ENCODE peak calls at places on chromosomes 2 and 18, in four cellular contexts. One of them, this sample, is unnamed.

GRCh38 chr2:8120979-8121825 is 560.7 kb upstream of the ID2 start:
- DNase-seq in choroid plexus epithelial cell: peak
- DNase-seq in kidney epithelial cell: no peak
- DNase-seq in body of pancreas: no peak
- DNase-seq in this sample: no peak

GRCh38 chr18:76979111-76979751 is 153.4 kb downstream of the MBP start:
- DNase-seq in kidney epithelial cell: no peak
- DNase-seq in body of pancreas: no peak
- DNase-seq in choroid plexus epithelial cell: no peak
- DNase-seq in this sample: no peak

GRCh38 chr18:21703241-21703820 is 1.2 kb downstream of the ABHD3 start:
- DNase-seq in choroid plexus epithelial cell: no peak
- DNase-seq in kidney epithelial cell: no peak
- DNase-seq in body of pancreas: peak
- DNase-seq in this sample: peak

GRCh38 chr2:34317797-34318196 is 718.7 kb upstream of the FAM98A start:
- DNase-seq in body of pancreas: no peak
- DNase-seq in choroid plexus epithelial cell: peak
- DNase-seq in kidney epithelial cell: no peak
- DNase-seq in this sample: no peak

GRCh38 chr2:224778474-224778877 is 62.3 kb upstream of the CCDC195 start:
- DNase-seq in choroid plexus epithelial cell: peak
- DNase-seq in body of pancreas: peak
- DNase-seq in kidney epithelial cell: peak
- DNase-seq in this sample: peak

GRCh38 chr2:151619337-151619989 is 114.8 kb downstream of the NEB start:
- DNase-seq in choroid plexus epithelial cell: peak
- DNase-seq in body of pancreas: no peak
- DNase-seq in kidney epithelial cell: peak
- DNase-seq in this sample: no peak

GRCh38 chr2:20118051-20118450 is 66.6 kb upstream of the LAPTM4A start:
- DNase-seq in kidney epithelial cell: no peak
- DNase-seq in body of pancreas: no peak
- DNase-seq in choroid plexus epithelial cell: no peak
- DNase-seq in this sample: no peak

GRCh38 chr2:172931256-172931894 is 144.3 kb upstream of the MAP3K20 start:
- DNase-seq in choroid plexus epithelial cell: peak
- DNase-seq in body of pancreas: peak
- DNase-seq in kidney epithelial cell: no peak
- DNase-seq in this sample: peak

GRCh38 chr2:59008950-59009349 is 767.8 kb upstream of the FANCL start:
- DNase-seq in choroid plexus epithelial cell: no peak
- DNase-seq in kidney epithelial cell: no peak
- DNase-seq in body of pancreas: no peak
- DNase-seq in this sample: no peak

GRCh38 chr2:3389193-3389592 is 9.7 kb downstream of the TRAPPC12 start:
- DNase-seq in body of pancreas: no peak
- DNase-seq in kidney epithelial cell: no peak
- DNase-seq in choroid plexus epithelial cell: no peak
- DNase-seq in this sample: no peak

GRCh38 chr2:8000861-8001260 is 681.0 kb upstream of the ID2 start:
- DNase-seq in kidney epithelial cell: no peak
- DNase-seq in choroid plexus epithelial cell: peak
- DNase-seq in body of pancreas: no peak
- DNase-seq in this sample: no peak

GRCh38 chr18:75293591-75293990 is 83.0 kb downstream of the TSHZ1 start:
- DNase-seq in choroid plexus epithelial cell: peak
- DNase-seq in kidney epithelial cell: no peak
- DNase-seq in body of pancreas: no peak
- DNase-seq in this sample: no peak

GRCh38 chr18:3332376-3332775 is 70.4 kb downstream of the MYL12B start:
- DNase-seq in body of pancreas: no peak
- DNase-seq in kidney epithelial cell: no peak
- DNase-seq in choroid plexus epithelial cell: peak
- DNase-seq in this sample: no peak

GRCh38 chr2:16313235-16313980 is 352.2 kb downstream of the CYRIA start:
- DNase-seq in choroid plexus epithelial cell: no peak
- DNase-seq in kidney epithelial cell: no peak
- DNase-seq in body of pancreas: no peak
- DNase-seq in this sample: no peak

GRCh38 chr2:25259744-25260124 is 82.0 kb downstream of the DNMT3A start:
- DNase-seq in kidney epithelial cell: no peak
- DNase-seq in choroid plexus epithelial cell: no peak
- DNase-seq in body of pancreas: no peak
- DNase-seq in this sample: no peak

GRCh38 chr2:234375481-234375880 is 121.4 kb downstream of the ARL4C start:
- DNase-seq in body of pancreas: no peak
- DNase-seq in choroid plexus epithelial cell: no peak
- DNase-seq in kidney epithelial cell: no peak
- DNase-seq in this sample: no peak

GRCh38 chr18:58848685-58849084 is 16.0 kb upstream of the ZNF532 start:
- DNase-seq in choroid plexus epithelial cell: peak
- DNase-seq in kidney epithelial cell: no peak
- DNase-seq in body of pancreas: no peak
- DNase-seq in this sample: no peak

GRCh38 chr2:241884951-241885700 is 15.6 kb downstream of the RTP5 start:
- DNase-seq in body of pancreas: peak
- DNase-seq in choroid plexus epithelial cell: no peak
- DNase-seq in kidney epithelial cell: no peak
- DNase-seq in this sample: no peak

GRCh38 chr2:241880311-241881073 is 11.0 kb downstream of the RTP5 start:
- DNase-seq in kidney epithelial cell: no peak
- DNase-seq in body of pancreas: no peak
- DNase-seq in choroid plexus epithelial cell: no peak
- DNase-seq in this sample: no peak

GRCh38 chr2:241885701-241886643 is 16.4 kb downstream of the RTP5 start:
- DNase-seq in choroid plexus epithelial cell: no peak
- DNase-seq in kidney epithelial cell: no peak
- DNase-seq in body of pancreas: peak
- DNase-seq in this sample: no peak

GRCh38 chr2:241879326-241879725 is 9.8 kb downstream of the RTP5 start:
- DNase-seq in choroid plexus epithelial cell: no peak
- DNase-seq in body of pancreas: no peak
- DNase-seq in kidney epithelial cell: no peak
- DNase-seq in this sample: no peak

GRCh38 chr2:241882090-241882625 is 12.6 kb downstream of the RTP5 start:
- DNase-seq in kidney epithelial cell: no peak
- DNase-seq in body of pancreas: peak
- DNase-seq in choroid plexus epithelial cell: peak
- DNase-seq in this sample: peak
- TF ChIP-seq CTCF in kidney epithelial cell: no peak
- TF ChIP-seq CTCF in body of pancreas: no peak
- TF ChIP-seq CTCF in choroid plexus epithelial cell: no peak
- TF ChIP-seq CTCF in this sample: no peak

GRCh38 chr2:127664895-127665225 is 10.5 kb downstream of the LIMS2 start:
- DNase-seq in kidney epithelial cell: no peak
- DNase-seq in body of pancreas: no peak
- DNase-seq in choroid plexus epithelial cell: no peak
- DNase-seq in this sample: no peak
- H3K4me3 ChIP-seq in kidney epithelial cell: no peak
- H3K4me3 ChIP-seq in body of pancreas: no peak
- H3K4me3 ChIP-seq in choroid plexus epithelial cell: no peak
- H3K4me3 ChIP-seq in this sample: no peak

DNA sequence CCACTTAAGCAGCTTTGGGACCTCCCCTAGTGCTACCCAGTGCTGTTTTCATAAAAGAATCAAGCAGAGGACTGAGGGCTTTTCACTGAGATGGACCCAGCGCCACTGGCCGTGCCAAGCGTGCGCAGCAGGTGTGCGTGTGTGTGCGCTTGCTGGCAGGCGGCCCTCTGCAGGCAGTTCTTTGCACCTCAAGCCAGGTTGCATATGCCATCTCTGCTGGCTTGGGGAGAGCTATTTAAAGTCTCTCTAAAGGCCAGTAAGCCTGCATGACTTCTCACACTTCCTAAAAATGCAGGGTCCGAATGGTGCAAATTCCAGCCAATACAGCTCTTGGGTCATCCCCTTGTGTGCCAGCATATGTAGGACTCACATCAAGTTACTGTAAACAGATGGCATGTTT is 255.5 kb downstream of the RNF152 start:
- DNase-seq in choroid plexus epithelial cell: no peak
- DNase-seq in kidney epithelial cell: no peak
- DNase-seq in body of pancreas: peak
- DNase-seq in this sample: no peak
- TF ChIP-seq CTCF in choroid plexus epithelial cell: no peak
- TF ChIP-seq CTCF in kidney epithelial cell: no peak
- TF ChIP-seq CTCF in body of pancreas: no peak
- TF ChIP-seq CTCF in this sample: no peak

GRCh38 chr2:218569661-218570500 is 1.2 kb downstream of the CNOT9 start:
- DNase-seq in body of pancreas: peak
- DNase-seq in kidney epithelial cell: no peak
- DNase-seq in choroid plexus epithelial cell: peak
- DNase-seq in this sample: peak
- H3K4me3 ChIP-seq in body of pancreas: peak
- H3K4me3 ChIP-seq in kidney epithelial cell: peak
- H3K4me3 ChIP-seq in choroid plexus epithelial cell: peak
- H3K4me3 ChIP-seq in this sample: peak

GRCh38 chr2:195711478-195711877 is 54.5 kb downstream of the SLC39A10 start:
- DNase-seq in body of pancreas: no peak
- DNase-seq in kidney epithelial cell: no peak
- DNase-seq in choroid plexus epithelial cell: no peak
- DNase-seq in this sample: no peak

GRCh38 chr2:195706161-195706900 is 49.3 kb downstream of the SLC39A10 start:
- DNase-seq in kidney epithelial cell: peak
- DNase-seq in choroid plexus epithelial cell: peak
- DNase-seq in body of pancreas: no peak
- DNase-seq in this sample: no peak

GRCh38 chr2:195710407-195710806 is 53.4 kb downstream of the SLC39A10 start:
- DNase-seq in body of pancreas: no peak
- DNase-seq in choroid plexus epithelial cell: peak
- DNase-seq in kidney epithelial cell: no peak
- DNase-seq in this sample: no peak

DNA sequence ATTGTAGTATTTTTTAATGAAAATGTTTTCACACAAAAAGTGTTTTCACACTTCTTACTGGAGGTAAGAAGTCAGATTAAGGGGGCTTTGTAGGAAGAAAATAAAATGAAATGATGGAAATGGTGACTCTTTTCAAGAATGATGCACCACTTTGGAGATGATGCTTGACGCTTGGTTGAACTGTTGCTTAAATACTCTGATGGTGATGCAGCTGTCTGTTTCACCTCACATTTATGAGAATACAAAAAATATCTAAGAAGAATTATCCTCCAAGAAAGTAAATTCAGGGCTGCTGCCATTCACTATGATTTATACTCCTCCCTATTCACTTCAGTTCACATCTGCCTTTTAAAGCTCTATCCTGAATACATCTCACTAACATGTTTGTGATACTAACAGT is 52.9 kb downstream of the SLC39A10 start:
- DNase-seq in choroid plexus epithelial cell: peak
- DNase-seq in body of pancreas: no peak
- DNase-seq in kidney epithelial cell: no peak
- DNase-seq in this sample: no peak
- TF ChIP-seq CTCF in choroid plexus epithelial cell: no peak
- TF ChIP-seq CTCF in body of pancreas: no peak
- TF ChIP-seq CTCF in kidney epithelial cell: no peak
- TF ChIP-seq CTCF in this sample: no peak

GRCh38 chr18:5510109-5510846 is 33.5 kb downstream of the EPB41L3 start:
- DNase-seq in kidney epithelial cell: peak
- DNase-seq in choroid plexus epithelial cell: peak
- DNase-seq in body of pancreas: no peak
- DNase-seq in this sample: no peak
- H3K4me3 ChIP-seq in kidney epithelial cell: no peak
- H3K4me3 ChIP-seq in choroid plexus epithelial cell: no peak
- H3K4me3 ChIP-seq in body of pancreas: no peak
- H3K4me3 ChIP-seq in this sample: no peak

GRCh38 chr2:44769349-44770005 is 172.0 kb upstream of the SIX3 start:
- DNase-seq in body of pancreas: no peak
- DNase-seq in choroid plexus epithelial cell: no peak
- DNase-seq in kidney epithelial cell: no peak
- DNase-seq in this sample: no peak

GRCh38 chr2:44768438-44769236 is 172.9 kb upstream of the SIX3 start:
- DNase-seq in kidney epithelial cell: no peak
- DNase-seq in choroid plexus epithelial cell: no peak
- DNase-seq in body of pancreas: no peak
- DNase-seq in this sample: no peak

GRCh38 chr2:44771510-44771909 is 170.0 kb upstream of the SIX3 start:
- DNase-seq in choroid plexus epithelial cell: no peak
- DNase-seq in kidney epithelial cell: no peak
- DNase-seq in body of pancreas: no peak
- DNase-seq in this sample: no peak

GRCh38 chr2:44772131-44772530 is 169.4 kb upstream of the SIX3 start:
- DNase-seq in kidney epithelial cell: no peak
- DNase-seq in choroid plexus epithelial cell: no peak
- DNase-seq in body of pancreas: no peak
- DNase-seq in this sample: no peak

GRCh38 chr2:44770221-44771187 is 171.0 kb upstream of the SIX3 start:
- DNase-seq in kidney epithelial cell: no peak
- DNase-seq in choroid plexus epithelial cell: no peak
- DNase-seq in body of pancreas: no peak
- DNase-seq in this sample: no peak
- TF ChIP-seq CTCF in kidney epithelial cell: no peak
- TF ChIP-seq CTCF in choroid plexus epithelial cell: no peak
- TF ChIP-seq CTCF in body of pancreas: no peak
- TF ChIP-seq CTCF in this sample: no peak

GRCh38 chr2:102761763-102762162 is at the start of gene TMEM182:
- DNase-seq in choroid plexus epithelial cell: no peak
- DNase-seq in body of pancreas: peak
- DNase-seq in kidney epithelial cell: no peak
- DNase-seq in this sample: no peak

GRCh38 chr2:102768892-102769291 is 7.1 kb downstream of the TMEM182 start:
- DNase-seq in body of pancreas: no peak
- DNase-seq in choroid plexus epithelial cell: no peak
- DNase-seq in kidney epithelial cell: no peak
- DNase-seq in this sample: no peak

GRCh38 chr2:102768253-102768652 is 6.4 kb downstream of the TMEM182 start:
- DNase-seq in kidney epithelial cell: no peak
- DNase-seq in body of pancreas: no peak
- DNase-seq in choroid plexus epithelial cell: no peak
- DNase-seq in this sample: no peak

GRCh38 chr2:102764083-102764482 is 2.3 kb downstream of the TMEM182 start:
- DNase-seq in body of pancreas: no peak
- DNase-seq in kidney epithelial cell: peak
- DNase-seq in choroid plexus epithelial cell: peak
- DNase-seq in this sample: no peak

DNA sequence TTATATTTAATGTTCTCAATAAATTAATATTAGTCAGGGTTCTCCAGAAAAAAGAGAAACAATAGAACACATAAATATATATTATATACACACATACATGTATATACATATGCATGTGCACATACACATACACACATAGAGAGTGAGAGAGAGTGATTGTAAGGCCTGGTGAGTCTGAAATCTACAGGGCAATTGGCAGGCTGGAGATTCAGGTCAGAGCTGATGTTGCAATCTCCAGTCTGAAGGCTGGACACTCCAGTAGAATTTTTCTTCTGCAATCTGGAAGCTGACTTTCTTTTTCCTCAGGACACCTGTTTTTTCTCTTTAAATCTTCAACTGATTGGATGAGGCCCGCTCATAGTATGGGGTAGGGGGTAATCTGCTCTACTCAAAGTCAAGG is 3.2 kb downstream of the TMEM182 start:
- DNase-seq in body of pancreas: no peak
- DNase-seq in kidney epithelial cell: no peak
- DNase-seq in choroid plexus epithelial cell: peak
- DNase-seq in this sample: no peak
- H3K4me3 ChIP-seq in body of pancreas: no peak
- H3K4me3 ChIP-seq in kidney epithelial cell: no peak
- H3K4me3 ChIP-seq in choroid plexus epithelial cell: no peak
- H3K4me3 ChIP-seq in this sample: no peak

This sample was measured in prostate gland.